ENCODE peak calls at places on chromosome 15, in four cellular contexts. One of them, this sample, is unnamed.

GRCh38 chr15:81317642-81318017 is 6.3 kb downstream of the STARD5 start:
- DNase-seq in AG04450: no peak
- DNase-seq in mammary epithelial cell: no peak
- DNase-seq in heart left ventricle: no peak
- DNase-seq in this sample: no peak

GRCh38 chr15:76905855-76906254 is 715 bp upstream of the SCAPER start:
- DNase-seq in mammary epithelial cell: no peak
- DNase-seq in AG04450: no peak
- DNase-seq in heart left ventricle: no peak
- DNase-seq in this sample: no peak

GRCh38 chr15:42156266-42156922 is at the start of gene PLA2G4F:
- DNase-seq in mammary epithelial cell: peak
- DNase-seq in heart left ventricle: no peak
- DNase-seq in AG04450: no peak
- DNase-seq in this sample: no peak

GRCh38 chr15:72339777-72340177 is 19.8 kb upstream of the CELF6 start:
- DNase-seq in mammary epithelial cell: peak
- DNase-seq in heart left ventricle: no peak
- DNase-seq in AG04450: peak
- DNase-seq in this sample: no peak

GRCh38 chr15:100252779-100253417 is 88.9 kb downstream of the ADAMTS17 start:
- DNase-seq in mammary epithelial cell: no peak
- DNase-seq in AG04450: no peak
- DNase-seq in heart left ventricle: no peak
- DNase-seq in this sample: no peak

GRCh38 chr15:25933456-25934158 is 70.5 kb upstream of the ATP10A start:
- DNase-seq in AG04450: peak
- DNase-seq in mammary epithelial cell: no peak
- DNase-seq in heart left ventricle: peak
- DNase-seq in this sample: peak

GRCh38 chr15:67834593-67835348 is 5.1 kb downstream of the RNU6-1 start:
- DNase-seq in heart left ventricle: no peak
- DNase-seq in AG04450: no peak
- DNase-seq in mammary epithelial cell: no peak
- DNase-seq in this sample: no peak

GRCh38 chr15:52361975-52362494 is 66.4 kb upstream of the MYO5C start:
- DNase-seq in mammary epithelial cell: no peak
- DNase-seq in heart left ventricle: no peak
- DNase-seq in AG04450: no peak
- DNase-seq in this sample: no peak

GRCh38 chr15:66862111-66862815 is 160.2 kb downstream of the SMAD6 start:
- DNase-seq in heart left ventricle: no peak
- DNase-seq in mammary epithelial cell: peak
- DNase-seq in AG04450: no peak
- DNase-seq in this sample: no peak

GRCh38 chr15:69807752-69808151 is 290.0 kb downstream of the TLE3 start:
- DNase-seq in AG04450: no peak
- DNase-seq in heart left ventricle: peak
- DNase-seq in mammary epithelial cell: peak
- DNase-seq in this sample: no peak

GRCh38 chr15:81329446-81329845 is 5.5 kb upstream of the STARD5 start:
- DNase-seq in AG04450: no peak
- DNase-seq in heart left ventricle: no peak
- DNase-seq in mammary epithelial cell: no peak
- DNase-seq in this sample: no peak

GRCh38 chr15:94086360-94086759 is 145.0 kb upstream of the MCTP2 start:
- DNase-seq in AG04450: peak
- DNase-seq in mammary epithelial cell: no peak
- DNase-seq in heart left ventricle: no peak
- DNase-seq in this sample: no peak

GRCh38 chr15:99755692-99756409 is 22.6 kb upstream of the LYSMD4 start:
- DNase-seq in mammary epithelial cell: peak
- DNase-seq in AG04450: peak
- DNase-seq in heart left ventricle: peak
- DNase-seq in this sample: no peak

GRCh38 chr15:78195735-78196201 is 38.6 kb downstream of the ACSBG1 start:
- DNase-seq in mammary epithelial cell: peak
- DNase-seq in heart left ventricle: no peak
- DNase-seq in AG04450: no peak
- DNase-seq in this sample: no peak

GRCh38 chr15:101024111-101024695 is 105.0 kb downstream of the LRRK1 start:
- DNase-seq in mammary epithelial cell: no peak
- DNase-seq in AG04450: peak
- DNase-seq in heart left ventricle: peak
- DNase-seq in this sample: peak

GRCh38 chr15:63893866-63894661 is 60.3 kb upstream of the HERC1 start:
- DNase-seq in AG04450: no peak
- DNase-seq in heart left ventricle: no peak
- DNase-seq in mammary epithelial cell: no peak
- DNase-seq in this sample: no peak

GRCh38 chr15:53693729-53694533 is 65.5 kb downstream of the WDR72 start:
- DNase-seq in heart left ventricle: peak
- DNase-seq in AG04450: no peak
- DNase-seq in mammary epithelial cell: peak
- DNase-seq in this sample: no peak

GRCh38 chr15:60128000-60128376 is 123.9 kb downstream of the FOXB1 start:
- DNase-seq in heart left ventricle: no peak
- DNase-seq in mammary epithelial cell: no peak
- DNase-seq in AG04450: no peak
- DNase-seq in this sample: no peak

GRCh38 chr15:101052681-101053121 is 133.5 kb downstream of the LRRK1 start:
- DNase-seq in heart left ventricle: no peak
- DNase-seq in mammary epithelial cell: no peak
- DNase-seq in AG04450: no peak
- DNase-seq in this sample: peak

GRCh38 chr15:78149805-78150751 is 916 bp downstream of the IDH3A start:
- DNase-seq in AG04450: no peak
- DNase-seq in mammary epithelial cell: peak
- DNase-seq in heart left ventricle: no peak
- DNase-seq in this sample: no peak

GRCh38 chr15:31567861-31568260 is 241.2 kb downstream of the KLF13 start:
- DNase-seq in heart left ventricle: no peak
- DNase-seq in mammary epithelial cell: no peak
- DNase-seq in AG04450: no peak
- DNase-seq in this sample: no peak

GRCh38 chr15:51775967-51776816 is 24.8 kb downstream of the TMOD2 start:
- DNase-seq in mammary epithelial cell: peak
- DNase-seq in AG04450: peak
- DNase-seq in heart left ventricle: no peak
- DNase-seq in this sample: no peak

GRCh38 chr15:70014860-70015490 is 82.7 kb downstream of the TLE3 start:
- DNase-seq in mammary epithelial cell: no peak
- DNase-seq in heart left ventricle: no peak
- DNase-seq in AG04450: no peak
- DNase-seq in this sample: no peak

GRCh38 chr15:52318729-52319500 is 23.3 kb upstream of the MYO5C start:
- DNase-seq in heart left ventricle: peak
- DNase-seq in mammary epithelial cell: peak
- DNase-seq in AG04450: no peak
- DNase-seq in this sample: no peak

GRCh38 chr15:66985653-66986052 is 79.7 kb upstream of the SMAD3 start:
- DNase-seq in heart left ventricle: no peak
- DNase-seq in AG04450: no peak
- DNase-seq in mammary epithelial cell: no peak
- DNase-seq in this sample: no peak

GRCh38 chr15:96619171-96619570 is 288.7 kb downstream of the NR2F2 start:
- DNase-seq in AG04450: no peak
- DNase-seq in heart left ventricle: no peak
- DNase-seq in mammary epithelial cell: no peak
- DNase-seq in this sample: no peak

GRCh38 chr15:96626936-96627577 is 296.6 kb downstream of the NR2F2 start:
- DNase-seq in AG04450: no peak
- DNase-seq in heart left ventricle: peak
- DNase-seq in mammary epithelial cell: no peak
- DNase-seq in this sample: no peak

GRCh38 chr15:96625251-96625650 is 294.8 kb downstream of the NR2F2 start:
- DNase-seq in heart left ventricle: no peak
- DNase-seq in mammary epithelial cell: no peak
- DNase-seq in AG04450: no peak
- DNase-seq in this sample: no peak

GRCh38 chr15:96622714-96623113 is 292.2 kb downstream of the NR2F2 start:
- DNase-seq in mammary epithelial cell: no peak
- DNase-seq in heart left ventricle: no peak
- DNase-seq in AG04450: no peak
- DNase-seq in this sample: no peak
- TF ChIP-seq CTCF in mammary epithelial cell: no peak
- TF ChIP-seq CTCF in heart left ventricle: no peak
- TF ChIP-seq CTCF in AG04450: no peak
- TF ChIP-seq CTCF in this sample: no peak

DNA sequence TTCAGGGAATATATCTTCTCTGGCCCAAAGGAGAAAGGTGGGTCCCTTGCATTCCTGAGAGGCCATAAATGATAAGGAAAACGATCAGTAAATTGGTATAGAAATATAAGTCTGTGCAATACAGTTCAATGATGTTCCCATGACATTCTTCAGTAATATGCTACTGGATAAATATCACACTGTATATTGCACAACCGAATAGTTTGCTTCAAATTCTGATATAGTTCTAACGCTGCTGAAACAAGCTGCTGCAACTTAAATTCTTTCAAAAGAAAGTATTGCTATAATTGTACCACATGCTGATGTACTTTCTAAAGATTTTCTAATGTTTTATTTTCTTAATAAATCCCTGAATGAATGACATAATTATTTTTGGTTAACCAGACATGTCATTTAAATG is 44.7 kb downstream of the FGF7 start:
- DNase-seq in heart left ventricle: no peak
- DNase-seq in AG04450: no peak
- DNase-seq in mammary epithelial cell: no peak
- DNase-seq in this sample: no peak
- H3K4me3 ChIP-seq in heart left ventricle: no peak
- H3K4me3 ChIP-seq in AG04450: no peak
- H3K4me3 ChIP-seq in mammary epithelial cell: no peak
- H3K4me3 ChIP-seq in this sample: no peak

DNA sequence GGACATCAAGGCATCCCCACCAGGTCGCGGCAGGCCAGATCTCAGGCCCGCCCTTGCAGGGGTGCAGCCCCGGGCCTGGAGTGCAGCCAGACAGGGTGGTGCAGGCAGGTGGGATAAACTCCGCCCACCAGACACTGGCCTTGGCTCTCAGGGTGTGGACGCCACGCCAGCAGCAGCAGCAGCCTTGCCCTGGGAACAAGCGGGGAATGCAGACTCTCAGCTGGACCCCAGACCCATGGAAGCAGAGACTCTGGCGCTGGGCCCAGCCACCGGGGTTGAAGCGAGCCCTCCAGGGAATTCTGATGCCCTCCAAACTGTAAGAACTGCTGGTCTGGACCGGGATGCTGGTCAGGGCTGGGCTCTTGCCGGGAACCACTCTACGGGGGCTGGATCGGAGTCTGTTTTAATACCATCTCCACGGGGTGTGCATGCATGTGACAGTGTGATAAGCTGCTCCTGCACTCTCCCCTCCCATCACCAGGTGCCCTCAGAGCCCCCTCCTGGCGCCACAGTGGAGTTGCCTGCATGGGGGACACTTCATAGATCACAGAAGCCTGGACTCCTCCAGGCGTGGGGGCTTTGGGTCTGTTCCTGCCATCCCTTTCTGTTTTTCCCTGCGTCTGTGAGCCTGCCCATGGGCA is 142.7 kb downstream of the NSMCE3 start:
- DNase-seq in mammary epithelial cell: no peak
- DNase-seq in AG04450: no peak
- DNase-seq in heart left ventricle: peak
- DNase-seq in this sample: no peak
- TF ChIP-seq CTCF in mammary epithelial cell: no peak
- TF ChIP-seq CTCF in AG04450: no peak
- TF ChIP-seq CTCF in heart left ventricle: no peak
- TF ChIP-seq CTCF in this sample: no peak

DNA sequence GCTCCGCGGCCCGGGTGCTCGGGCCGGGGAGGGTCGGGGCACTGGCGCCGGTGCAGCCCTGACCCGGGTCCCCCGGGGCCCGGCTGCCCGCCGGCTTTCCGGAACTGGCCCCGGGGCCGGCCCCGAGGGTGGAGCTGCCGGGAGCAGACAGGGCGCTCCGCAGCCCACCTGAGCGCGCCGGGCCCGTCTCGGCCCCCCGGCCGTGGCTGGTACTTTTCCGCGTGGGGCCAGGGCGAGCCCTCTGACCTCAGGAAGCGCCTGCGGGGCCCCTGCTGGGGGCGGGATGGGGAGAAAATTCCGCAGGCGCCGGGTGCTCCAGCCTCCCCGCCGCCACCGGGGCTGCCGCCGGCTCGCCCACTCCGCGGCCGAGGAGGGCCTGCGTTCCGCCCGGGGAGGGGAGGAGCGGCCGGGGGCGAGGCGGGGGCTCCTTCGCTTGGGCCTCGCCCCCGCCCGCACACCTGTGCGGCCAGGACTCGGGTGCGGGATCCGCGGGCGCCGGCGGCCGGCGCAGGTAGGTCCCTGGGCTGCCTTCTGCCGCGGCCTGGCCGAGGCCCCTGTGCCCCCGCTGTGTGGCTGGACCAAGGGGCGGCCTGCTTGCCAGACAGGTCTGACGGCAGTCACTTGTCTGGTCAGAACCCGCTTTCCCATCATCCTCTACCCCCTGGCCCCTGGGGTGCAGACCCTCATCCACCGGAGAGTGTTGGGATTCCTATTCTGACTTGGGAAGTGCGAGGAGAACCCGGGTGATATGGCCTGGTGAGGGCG is 3.5 kb downstream of the FURIN start:
- DNase-seq in AG04450: no peak
- DNase-seq in mammary epithelial cell: no peak
- DNase-seq in heart left ventricle: no peak
- DNase-seq in this sample: no peak
- H3K4me3 ChIP-seq in AG04450: peak
- H3K4me3 ChIP-seq in mammary epithelial cell: peak
- H3K4me3 ChIP-seq in heart left ventricle: peak
- H3K4me3 ChIP-seq in this sample: peak

GRCh38 chr15:40320931-40321371 is 2.5 kb upstream of the INAFM2 start:
- DNase-seq in heart left ventricle: no peak
- DNase-seq in mammary epithelial cell: peak
- DNase-seq in AG04450: no peak
- DNase-seq in this sample: no peak
- TF ChIP-seq CTCF in heart left ventricle: peak
- TF ChIP-seq CTCF in mammary epithelial cell: peak
- TF ChIP-seq CTCF in AG04450: peak
- TF ChIP-seq CTCF in this sample: peak

DNA sequence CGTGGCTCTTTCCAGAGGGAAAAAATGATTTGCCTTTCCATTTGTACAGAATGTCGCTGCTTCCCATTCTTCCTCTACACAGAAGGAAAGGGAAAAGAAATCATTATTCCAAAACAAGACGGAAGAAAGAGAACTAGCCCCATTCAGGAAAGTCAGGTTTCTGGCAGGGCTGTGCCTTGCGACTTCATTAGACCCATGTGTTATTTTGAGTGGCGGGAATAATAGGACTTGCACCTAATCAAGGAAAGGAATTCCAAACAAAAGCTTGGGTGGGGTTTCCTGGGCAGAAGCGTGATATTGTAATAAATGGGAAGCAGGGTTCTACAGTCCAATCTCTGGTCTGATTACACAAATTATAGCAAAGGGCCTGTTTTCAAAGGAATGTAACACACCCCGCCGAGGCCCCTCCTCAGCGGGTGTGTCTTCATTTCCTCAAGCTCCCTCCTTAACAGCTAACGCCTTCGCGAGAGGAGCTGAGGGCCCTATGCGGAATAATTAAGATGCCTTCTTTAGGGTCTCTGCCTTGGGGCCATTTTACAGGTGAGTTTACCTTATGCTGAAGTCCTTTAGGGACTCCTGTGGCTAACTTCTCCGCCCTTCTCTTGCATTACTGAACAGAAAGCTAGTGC is 396.0 kb upstream of the C2CD4B start:
- DNase-seq in AG04450: no peak
- DNase-seq in heart left ventricle: no peak
- DNase-seq in mammary epithelial cell: no peak
- DNase-seq in this sample: no peak
- H3K4me3 ChIP-seq in AG04450: no peak
- H3K4me3 ChIP-seq in heart left ventricle: peak
- H3K4me3 ChIP-seq in mammary epithelial cell: no peak
- H3K4me3 ChIP-seq in this sample: no peak

This sample was measured in tibial nerve.